ENCODE peak calls at places on chromosomes 13 and 19, in eight cellular contexts. F, L, R, I, B, H, O and Q are unnamed samples.

GRCh38 chr13:35926859-35927530 is 204.2 kb downstream of the DCLK1 start:
- DNase-seq in F (no peak), L (no peak), R (no peak), I (no peak), B (no peak), H (no peak), O (no peak), Q (peak; percentile 64)

GRCh38 chr19:47446534-47447469 is 24.9 kb downstream of the SLC8A2 start:
- DNase-seq in F (peak; percentile 84), L (peak; percentile 62), R (no peak), I (no peak), B (no peak), H (no peak), O (no peak), Q (no peak)

GRCh38 chr13:83378901-83379300 is 503.4 kb downstream of the SLITRK1 start:
- DNase-seq in F (no peak), L (no peak), R (no peak), I (no peak), B (no peak), H (no peak), O (no peak), Q (no peak)

GRCh38 chr19:46448601-46449000 is 19.9 kb upstream of the PNMA8C start:
- DNase-seq in F (no peak), L (no peak), R (no peak), I (no peak), B (no peak), H (no peak), O (no peak), Q (no peak)

GRCh38 chr19:44570984-44571684 is 41.7 kb upstream of the CEACAM20 start:
- DNase-seq in F (peak; percentile 80), L (peak; percentile 66), R (peak; percentile 71), I (peak; percentile 55), B (peak; percentile 44), H (peak; percentile 41), O (peak; percentile 69), Q (no peak)

GRCh38 chr13:27792393-27793218 is at the start of gene GSX1:
- DNase-seq in F (no peak), L (peak; percentile 90), R (peak; percentile 48), I (no peak), B (no peak), H (peak; percentile 75), O (peak; percentile 51), Q (no peak)

GRCh38 chr13:43861863-43862262 is 17.7 kb downstream of the CCDC122 start:
- DNase-seq in F (no peak), L (no peak), R (no peak), I (no peak), B (no peak), H (no peak), O (peak; percentile 36), Q (no peak)

GRCh38 chr13:104750377-104750776 is 1684.2 kb upstream of the SLC10A2 start:
- DNase-seq in F (no peak), L (no peak), R (no peak), I (no peak), B (no peak), H (no peak), O (no peak), Q (no peak)

GRCh38 chr13:51821666-51822065 is 17.7 kb upstream of the DHRS12 start:
- DNase-seq in F (no peak), L (no peak), R (no peak), I (no peak), B (no peak), H (no peak), O (no peak), Q (no peak)

GRCh38 chr13:109572389-109572788 is 214.0 kb downstream of the IRS2 start:
- DNase-seq in F (no peak), L (no peak), R (no peak), I (no peak), B (no peak), H (no peak), O (no peak), Q (no peak)

GRCh38 chr19:19113040-19113541 is 25.2 kb downstream of the TMEM161A start:
- DNase-seq in F (peak; percentile 65), L (peak; percentile 49), R (no peak), I (no peak), B (no peak), H (no peak), O (peak; percentile 37), Q (no peak)

GRCh38 chr19:5627395-5627904 is 4.6 kb downstream of the SAFB start:
- DNase-seq in F (no peak), L (peak; percentile 39), R (peak; percentile 29), I (no peak), B (no peak), H (peak; percentile 76), O (no peak), Q (peak; percentile 66)

GRCh38 chr19:646798-647565 is 7.3 kb downstream of the FGF22 start:
- DNase-seq in F (no peak), L (no peak), R (no peak), I (no peak), B (no peak), H (no peak), O (no peak), Q (no peak)

GRCh38 chr13:25717798-25718197 is 334.0 kb downstream of the SHISA2 start:
- DNase-seq in F (no peak), L (no peak), R (no peak), I (no peak), B (no peak), H (no peak), O (no peak), Q (no peak)

GRCh38 chr19:9130965-9131364 is 4.2 kb upstream of the OR7G3 start:
- DNase-seq in F (no peak), L (no peak), R (no peak), I (no peak), B (no peak), H (no peak), O (no peak), Q (no peak)

GRCh38 chr19:2428027-2428690 is 773 bp upstream of the TIMM13 start:
- DNase-seq in F (peak; percentile 62), L (peak; percentile 33), R (peak; percentile 28), I (no peak), B (no peak), H (peak; percentile 65), O (no peak), Q (peak; percentile 89)

GRCh38 chr19:19227217-19227616 is 15.5 kb downstream of the NCAN start:
- DNase-seq in F (no peak), L (no peak), R (no peak), I (no peak), B (no peak), H (no peak), O (no peak), Q (no peak)

GRCh38 chr13:46468570-46468969 is 81.5 kb upstream of the RUBCNL start:
- DNase-seq in F (no peak), L (no peak), R (no peak), I (no peak), B (no peak), H (no peak), O (no peak), Q (no peak)

GRCh38 chr13:29567411-29567810 is 28.1 kb downstream of the SLC7A1 start:
- DNase-seq in F (no peak), L (no peak), R (no peak), I (no peak), B (no peak), H (no peak), O (no peak), Q (no peak)

GRCh38 chr19:8639821-8640401 is 9.5 kb downstream of the NFILZ start:
- DNase-seq in F (no peak), L (no peak), R (no peak), I (no peak), B (no peak), H (no peak), O (no peak), Q (no peak)

GRCh38 chr13:108495686-108496363 is 133.6 kb upstream of the MYO16 start:
- DNase-seq in F (no peak), L (peak; percentile 62), R (no peak), I (no peak), B (no peak), H (no peak), O (no peak), Q (no peak)

GRCh38 chr19:11540642-11541041 is 2.0 kb downstream of the CNN1 start:
- DNase-seq in F (no peak), L (no peak), R (no peak), I (no peak), B (no peak), H (no peak), O (no peak), Q (no peak)

GRCh38 chr13:41916173-41916954 is 44.5 kb downstream of the VWA8 start:
- DNase-seq in F (peak; percentile 11), L (no peak), R (no peak), I (peak; percentile 28), B (no peak), H (no peak), O (peak; percentile 31), Q (no peak)

GRCh38 chr13:94987081-94987480 is 274.7 kb upstream of the SOX21 start:
- DNase-seq in F (no peak), L (no peak), R (no peak), I (no peak), B (no peak), H (no peak), O (no peak), Q (no peak)

GRCh38 chr19:4567584-4568071 is 8.1 kb upstream of the SEMA6B start:
- DNase-seq in F (no peak), L (peak; percentile 84), R (peak; percentile 39), I (no peak), B (peak; percentile 55), H (peak; percentile 70), O (no peak), Q (no peak)

GRCh38 chr19:13024126-13024957 is 29.1 kb downstream of the NFIX start:
- DNase-seq in F (peak; percentile 16), L (no peak), R (peak; percentile 64), I (no peak), B (no peak), H (no peak), O (no peak), Q (no peak)

GRCh38 chr13:87131611-87132010 is 539.6 kb upstream of the SLITRK5 start:
- DNase-seq in F (no peak), L (no peak), R (no peak), I (no peak), B (no peak), H (no peak), O (no peak), Q (no peak)

GRCh38 chr19:15424692-15425272 is 6.0 kb upstream of the AKAP8L start:
- DNase-seq in F (no peak), L (no peak), R (no peak), I (no peak), B (no peak), H (peak; percentile 29), O (no peak), Q (no peak)

GRCh38 chr19:55336101-55336500 is 3.6 kb upstream of the KMT5C start:
- DNase-seq in F (no peak), L (no peak), R (no peak), I (no peak), B (no peak), H (no peak), O (no peak), Q (no peak)

GRCh38 chr19:13998426-13998825 is 7.7 kb downstream of the RFX1 start:
- DNase-seq in F (no peak), L (no peak), R (no peak), I (no peak), B (no peak), H (no peak), O (no peak), Q (no peak)

GRCh38 chr13:97945342-97945741 is 8.1 kb upstream of the IPO5 start:
- DNase-seq in F (no peak), L (no peak), R (no peak), I (no peak), B (no peak), H (no peak), O (no peak), Q (no peak)

GRCh38 chr19:6250024-6250605 is 29.7 kb downstream of the MLLT1 start:
- DNase-seq in F (no peak), L (no peak), R (no peak), I (no peak), B (no peak), H (no peak), O (no peak), Q (no peak)

GRCh38 chr19:18501832-18502231 is 20.0 kb downstream of the ELL start:
- DNase-seq in F (no peak), L (no peak), R (no peak), I (no peak), B (no peak), H (peak; percentile 85), O (no peak), Q (no peak)

GRCh38 chr13:111025310-111025709 is 89.8 kb upstream of the ARHGEF7 start:
- DNase-seq in F (no peak), L (no peak), R (no peak), I (no peak), B (no peak), H (no peak), O (no peak), Q (no peak)